ENCODE peak calls at places on chromosomes 1 and 21, in six cellular contexts. P is IMR-90, V is transverse colon, E is hepatocyte, D is cardiac fibroblast, X is uterus. T is an unnamed sample.
A peak's percentile ranks its signal among the peaks of the same experiment; 100 is the strongest.

GRCh38 chr1:162139398-162139685 is 69.9 kb downstream of the NOS1AP start:
- DNase-seq in V (no peak), X (no peak), P (no peak), D (no peak), E (no peak), T (no peak)

GRCh38 chr1:60874703-60875102 is 207.7 kb upstream of the NFIA start:
- DNase-seq in P (peak; percentile 16), E (peak; percentile 48), D (peak; percentile 79), X (no peak), V (no peak), T (peak; percentile 17)

GRCh38 chr1:87155180-87155579 is 173.5 kb upstream of the LMO4 start:
- DNase-seq in D (no peak), V (no peak), X (no peak), P (no peak), E (no peak), T (no peak)

GRCh38 chr1:209398330-209398991 is 185.1 kb upstream of the CAMK1G start:
- DNase-seq in E (peak; percentile 60), P (peak; percentile 88), V (peak; percentile 10), X (peak; percentile 24), D (peak; percentile 95), T (no peak)

GRCh38 chr1:172727956-172728603 is 69.2 kb downstream of the FASLG start:
- DNase-seq in D (peak; percentile 69), P (peak; percentile 29), E (no peak), X (no peak), V (no peak), T (peak; percentile 38)

GRCh38 chr1:229892515-229893117 is 174.4 kb upstream of the GALNT2 start:
- DNase-seq in X (no peak), E (no peak), V (no peak), D (no peak), P (no peak), T (no peak)

GRCh38 chr21:29989634-29990234 is 49.9 kb upstream of the GRIK1 start:
- DNase-seq in V (no peak), P (no peak), D (no peak), E (no peak), X (no peak), T (no peak)

GRCh38 chr1:235102993-235103411 is 25.6 kb downstream of the TOMM20 start:
- DNase-seq in D (no peak), X (peak; percentile 46), P (no peak), V (peak; percentile 56), E (no peak), T (no peak)

GRCh38 chr1:102615896-102616295 is 492.4 kb downstream of the COL11A1 start:
- DNase-seq in P (no peak), V (no peak), D (no peak), X (no peak), E (no peak), T (no peak)

GRCh38 chr1:195799016-195799415 is 809.2 kb downstream of the KCNT2 start:
- DNase-seq in D (no peak), E (no peak), V (no peak), X (no peak), P (no peak), T (no peak)

GRCh38 chr1:208190784-208191183 is 53.4 kb downstream of the PLXNA2 start:
- DNase-seq in V (no peak), E (no peak), P (no peak), D (no peak), X (no peak), T (no peak)

GRCh38 chr21:16302851-16303282 is 573.1 kb downstream of the USP25 start:
- DNase-seq in D (peak; percentile 71), V (no peak), X (peak; percentile 47), E (peak; percentile 14), P (peak; percentile 12), T (no peak)

GRCh38 chr1:11058595-11059165 is 1.1 kb downstream of the SRM start:
- DNase-seq in E (no peak), V (peak; percentile 31), X (no peak), D (no peak), P (no peak), T (no peak)

GRCh38 chr21:29053011-29053553 is 20.4 kb downstream of the CCT8 start:
- DNase-seq in X (no peak), V (no peak), D (no peak), E (no peak), P (no peak), T (no peak)

GRCh38 chr1:43065191-43065590 is 106.5 kb upstream of the SLC2A1 start:
- DNase-seq in E (no peak), P (no peak), V (no peak), D (no peak), X (no peak), T (no peak)

GRCh38 chr21:42243026-42243425 is 24.1 kb downstream of the ABCG1 start:
- DNase-seq in X (no peak), V (no peak), P (no peak), D (no peak), E (no peak), T (no peak)

GRCh38 chr1:18592368-18592767 is 38.3 kb upstream of the PAX7 start:
- DNase-seq in E (no peak), P (no peak), X (no peak), V (no peak), D (no peak), T (no peak)

GRCh38 chr1:91884459-91885290 is 1.3 kb downstream of the TGFBR3 start:
- DNase-seq in V (peak; percentile 35), X (peak; percentile 29), E (peak; percentile 20), D (no peak), P (peak; percentile 24), T (peak; percentile 25)

GRCh38 chr1:78236711-78237110 is 190.9 kb downstream of the GIPC2 start:
- DNase-seq in D (peak; percentile 15), P (peak; percentile 45), E (no peak), X (no peak), V (no peak), T (no peak)

GRCh38 chr1:86888327-86888726 is 25.6 kb downstream of the SELENOF start:
- DNase-seq in X (no peak), E (no peak), P (no peak), D (no peak), V (no peak), T (no peak)

GRCh38 chr1:100924991-100925390 is 29.1 kb downstream of the SLC30A7 start:
- DNase-seq in V (no peak), X (no peak), P (no peak), D (no peak), E (no peak), T (no peak)

GRCh38 chr1:9784508-9785133 is 39.1 kb downstream of the CLSTN1 start:
- DNase-seq in D (peak; percentile 75), E (peak; percentile 77), X (no peak), P (peak; percentile 68), V (peak; percentile 72), T (peak; percentile 56)

GRCh38 chr1:4072754-4073153 is 172.7 kb upstream of the C1orf174 start:
- DNase-seq in D (no peak), E (no peak), P (no peak), X (no peak), V (no peak), T (no peak)

GRCh38 chr1:225427249-225428065 is at the start of gene LBR:
- DNase-seq in P (peak; percentile 16), X (no peak), E (peak; percentile 65), D (peak; percentile 33), V (peak; percentile 41), T (no peak)

GRCh38 chr1:40856116-40856515 is 6.0 kb downstream of the CITED4 start:
- DNase-seq in D (no peak), P (no peak), E (no peak), X (no peak), V (no peak), T (no peak)

GRCh38 chr21:36829116-36829515 is 130.2 kb downstream of the SIM2 start:
- DNase-seq in P (no peak), V (no peak), D (no peak), X (no peak), E (no peak), T (no peak)

GRCh38 chr1:234933031-234933430 is 195.6 kb downstream of the TOMM20 start:
- DNase-seq in P (no peak), E (no peak), V (no peak), D (peak; percentile 27), X (no peak), T (no peak)

GRCh38 chr1:11524465-11525150 is 45.7 kb downstream of the DISP3 start:
- DNase-seq in E (no peak), P (no peak), X (no peak), V (no peak), D (no peak), T (no peak)

GRCh38 chr1:246786606-246787238 is 62.5 kb downstream of the SCCPDH start:
- DNase-seq in P (no peak), X (no peak), D (no peak), V (peak; percentile 28), E (no peak), T (no peak)

DNA sequence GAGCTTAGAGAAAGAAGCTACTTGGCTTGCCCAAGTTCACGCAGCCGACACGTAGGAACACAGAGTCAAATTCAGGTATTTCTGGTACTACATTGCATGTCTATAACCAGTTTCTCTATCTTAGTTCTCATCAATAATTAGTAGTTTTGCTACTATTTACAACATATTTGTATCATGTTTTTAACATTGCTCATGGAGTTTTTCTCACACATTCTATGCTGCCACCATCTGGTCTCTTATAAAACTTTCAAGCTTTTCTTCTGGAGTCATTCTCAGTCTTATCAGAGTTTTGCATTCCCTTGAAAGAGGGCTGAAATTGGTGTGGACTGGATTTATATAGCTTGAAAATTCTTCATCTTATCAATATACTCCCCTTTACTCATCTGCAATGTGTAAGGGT is 118.8 kb upstream of the PALMD start:
- DNase-seq in V (no peak), P (peak; percentile 20), E (peak; percentile 19), D (peak; percentile 56), X (no peak), T (no peak)
- TF ChIP-seq CTCF in V (no peak), P (peak; percentile 43), E (peak; percentile 58), D (peak; percentile 34), X (peak; percentile 23), T (no peak)

GRCh38 chr1:115142616-115143015 is 53.3 kb upstream of the TSPAN2 start:
- DNase-seq in E (no peak), P (peak; percentile 68), V (no peak), D (peak; percentile 23), X (no peak), T (no peak)
- TF ChIP-seq CTCF in E (peak; percentile 36), P (peak; percentile 49), V (no peak), D (peak; percentile 12), X (peak; percentile 14), T (no peak)

GRCh38 chr1:21703318-21703963 is 34.3 kb upstream of the RAP1GAP start:
- DNase-seq in E (peak; percentile 37), V (no peak), P (peak; percentile 88), X (no peak), D (peak; percentile 79), T (no peak)
- TF ChIP-seq CTCF in E (peak; percentile 39), V (peak; percentile 30), P (peak; percentile 40), X (no peak), D (peak; percentile 54), T (no peak)

DNA sequence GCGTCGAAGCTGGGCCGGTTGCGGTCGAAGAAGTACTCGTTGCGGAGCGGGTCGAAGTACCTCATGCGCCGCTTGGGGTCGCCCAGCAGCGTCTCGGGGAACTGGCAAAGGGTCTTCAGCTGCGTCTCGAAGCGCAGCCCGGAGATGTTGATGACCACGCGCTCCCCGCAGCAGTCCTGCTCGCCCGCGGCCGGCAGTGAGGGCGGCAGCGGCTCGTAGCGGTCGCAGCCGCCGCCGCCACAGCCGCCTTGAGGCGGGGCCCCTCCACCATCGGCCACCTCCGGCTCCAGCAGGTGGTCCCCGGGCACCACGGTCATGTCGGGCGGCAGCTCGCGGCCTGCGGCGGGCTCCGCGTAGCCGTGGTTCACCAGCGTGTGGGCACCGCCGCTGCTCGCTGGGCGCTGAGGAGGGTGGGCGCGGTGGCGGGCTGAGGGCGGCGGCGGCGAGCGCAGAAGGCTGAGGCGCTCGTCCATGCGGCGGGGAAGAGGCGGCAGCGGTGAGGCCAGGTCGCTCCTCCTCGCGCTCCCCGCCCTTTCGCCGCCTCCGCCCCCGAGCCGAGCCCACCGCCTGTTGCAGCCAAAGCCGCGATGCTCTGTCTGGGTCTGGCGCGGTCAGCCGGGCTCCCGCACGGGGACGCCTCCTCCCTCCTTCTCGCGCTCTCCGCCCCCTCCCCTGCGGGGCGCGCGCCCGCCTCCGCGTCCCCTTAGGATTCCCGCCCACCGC is at the start of gene KCNA3:
- DNase-seq in V (peak; percentile 65), P (no peak), E (peak; percentile 32), X (peak; percentile 51), D (no peak), T (no peak)
- TF ChIP-seq CTCF in V (no peak), P (no peak), E (peak; percentile 14), X (no peak), D (no peak), T (no peak)

T was measured in Calu3.